ENCODE peak calls at places on chromosomes 3 and 15, in seven cellular contexts. W is uterus; T is CD8-positive, alpha-beta T cell; N is body of pancreas; U is mucosa of descending colon; V is left ventricle myocardium inferior; A is PC-3. G is an unnamed sample.
A peak's percentile ranks its signal among the peaks of the same experiment; 100 is the strongest.

GRCh38 chr3:135248217-135248616 is 453.2 kb downstream of the EPHB1 start:
- DNase-seq in W (no peak), T (no peak), N (no peak), U (no peak), V (no peak), A (no peak), G (no peak)

GRCh38 chr3:18010001-18010400 is 267.6 kb upstream of the TBC1D5 start:
- DNase-seq in W (no peak), T (no peak), N (no peak), U (no peak), V (no peak), A (no peak), G (no peak)

GRCh38 chr3:135047061-135047460 is 252.0 kb downstream of the EPHB1 start:
- DNase-seq in W (no peak), T (no peak), N (no peak), U (no peak), V (no peak), A (no peak), G (no peak)

GRCh38 chr3:134852893-134853351 is 57.9 kb downstream of the EPHB1 start:
- DNase-seq in W (no peak), T (no peak), N (no peak), U (no peak), V (no peak), A (no peak), G (no peak)

GRCh38 chr3:23712656-23713559 is 92.8 kb upstream of the UBE2E1 start:
- DNase-seq in W (peak; percentile 75), T (no peak), N (peak; percentile 34), U (no peak), V (peak; percentile 27), A (peak; percentile 82), G (peak; percentile 68)

GRCh38 chr15:41944313-41944940 is 27.9 kb downstream of the EHD4 start:
- DNase-seq in W (peak; percentile 52), T (no peak), N (peak; percentile 63), U (no peak), V (peak; percentile 55), A (peak; percentile 97), G (peak; percentile 64)

GRCh38 chr15:74866090-74866489 is 7.1 kb downstream of the SCAMP2 start:
- DNase-seq in W (peak; percentile 42), T (no peak), N (no peak), U (no peak), V (no peak), A (peak; percentile 74), G (no peak)

GRCh38 chr15:89018235-89018634 is 70.0 kb upstream of the ABHD2 start:
- DNase-seq in W (peak; percentile 78), T (no peak), N (peak; percentile 13), U (peak; percentile 8), V (peak; percentile 70), A (no peak), G (no peak)

GRCh38 chr3:127135241-127136023 is 57.5 kb upstream of the PRR23E start:
- DNase-seq in W (no peak), T (no peak), N (peak; percentile 34), U (no peak), V (peak; percentile 51), A (no peak), G (no peak)

GRCh38 chr3:111895079-111895478 is 36.0 kb downstream of the PHLDB2 start:
- DNase-seq in W (no peak), T (no peak), N (no peak), U (no peak), V (no peak), A (peak; percentile 80), G (no peak)

GRCh38 chr3:27578032-27578431 is 93.8 kb upstream of the SLC4A7 start:
- DNase-seq in W (no peak), T (no peak), N (no peak), U (no peak), V (no peak), A (no peak), G (no peak)

DNA sequence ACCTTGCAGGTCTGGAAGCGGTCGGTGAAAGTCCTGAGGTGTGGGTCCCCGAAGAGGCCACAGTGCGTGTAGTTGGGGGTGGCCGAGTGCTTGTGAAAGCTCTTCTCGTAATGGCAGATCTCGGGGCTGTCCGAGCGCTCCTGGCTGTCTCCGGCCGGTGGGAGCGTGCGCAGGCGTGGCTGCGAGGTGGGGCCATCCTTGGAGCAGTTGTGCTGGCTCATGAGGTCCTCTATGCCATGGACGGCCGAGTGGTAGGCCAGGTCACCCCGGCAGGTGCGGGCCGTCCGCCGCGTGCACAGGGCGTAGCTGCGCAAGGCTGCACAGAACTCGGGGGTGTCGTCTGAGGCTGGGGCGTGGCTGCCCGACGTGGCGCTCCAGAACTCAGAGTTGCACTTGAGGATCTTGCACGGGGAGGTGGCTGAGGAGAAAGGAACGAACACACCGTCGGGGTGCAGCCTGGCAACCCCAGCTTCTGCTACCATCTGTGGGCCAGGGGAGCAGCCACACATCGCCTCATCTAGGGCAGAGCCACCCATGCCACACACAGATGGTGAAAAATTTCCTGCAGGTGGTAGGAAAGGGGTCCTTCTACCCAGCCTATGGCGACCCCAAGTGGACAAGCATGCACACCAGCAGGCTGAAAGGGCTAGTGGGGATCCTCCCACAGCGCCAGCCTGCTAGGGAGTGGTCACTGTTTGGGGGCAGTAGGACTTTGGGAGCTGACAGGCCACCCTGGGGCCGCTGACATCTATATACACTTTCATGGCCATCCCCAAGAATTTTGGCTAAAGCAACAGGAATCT is 36.7 kb downstream of the RGMA start:
- DNase-seq in W (no peak), T (no peak), N (no peak), U (no peak), V (no peak), A (peak; percentile 17), G (no peak)
- TF ChIP-seq CTCF in W (no peak), T (no peak), N (no peak), U (no peak), V (no peak), A (peak; percentile 47), G (no peak)

DNA sequence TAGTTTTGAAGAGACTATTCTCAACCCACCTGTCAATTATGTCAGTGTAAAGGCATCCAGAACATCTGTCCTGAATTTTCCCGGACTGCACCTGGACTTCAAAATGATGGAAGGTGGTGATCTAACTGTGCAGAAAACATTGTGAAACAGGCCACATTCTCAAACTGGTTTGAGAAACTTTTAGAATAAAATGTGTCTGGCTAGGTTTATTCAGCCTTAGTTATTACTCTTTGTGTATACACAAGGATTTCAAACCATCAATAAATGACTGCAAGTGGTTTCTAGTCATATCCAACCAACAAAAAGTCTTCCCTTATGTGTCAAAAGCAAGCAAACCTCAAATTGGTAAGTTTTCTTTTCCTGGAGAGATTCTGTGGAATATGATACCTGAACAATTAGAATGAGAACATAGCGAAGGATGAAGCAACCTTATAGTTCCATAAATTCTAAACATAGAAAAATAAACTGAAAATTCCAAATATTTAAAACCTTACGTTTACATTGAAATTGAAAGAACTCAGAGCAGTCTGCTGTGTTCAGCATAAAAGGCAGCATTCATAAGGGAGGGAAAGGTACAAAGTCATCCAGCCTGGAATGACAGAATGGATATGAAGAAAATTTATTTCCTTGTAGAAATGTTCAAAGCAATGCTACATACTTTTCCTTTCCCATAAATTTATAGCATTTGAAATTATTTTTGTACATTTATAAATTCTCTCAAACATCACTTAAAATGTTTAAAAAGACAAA is 306.6 kb upstream of the TGFBR2 start:
- DNase-seq in W (no peak), T (no peak), N (no peak), U (no peak), V (no peak), A (no peak), G (peak; percentile 42)
- H3K4me1 ChIP-seq in W (no peaks in the 10 kb centered on the region), T (no peaks in the 10 kb centered on the region), N (no peaks in the 10 kb centered on the region), U (no peaks in the 10 kb centered on the region), V (no peaks in the 10 kb centered on the region), A (no peaks in the 10 kb centered on the region), G (peaks cover 39% of the 10 kb centered on the region)

DNA sequence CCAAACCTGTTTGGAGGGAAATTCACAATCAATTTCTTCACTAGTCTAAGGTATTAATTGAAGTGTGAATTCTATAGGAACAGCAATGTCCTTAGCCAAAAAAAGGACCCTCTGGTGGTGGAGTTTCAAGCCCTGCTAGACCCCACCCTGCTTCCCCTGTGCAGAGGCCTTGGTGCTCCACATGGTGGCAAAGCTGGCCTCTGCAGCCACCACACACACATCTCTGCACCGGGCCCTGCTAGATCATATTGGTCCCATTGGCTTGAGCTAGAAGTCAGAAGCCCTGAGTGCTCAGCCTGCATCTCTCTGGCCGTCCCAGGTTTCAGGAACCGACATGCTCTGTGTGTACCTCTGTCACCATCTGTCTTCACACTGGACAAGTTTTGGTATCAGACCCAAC is 220.9 kb upstream of the TRIM42 start:
- DNase-seq in W (no peak), T (no peak), N (no peak), U (no peak), V (no peak), A (no peak), G (no peak)
- TF ChIP-seq CTCF in W (no peak), T (no peak), N (no peak), U (no peak), V (no peak), A (no peak), G (no peak)

DNA sequence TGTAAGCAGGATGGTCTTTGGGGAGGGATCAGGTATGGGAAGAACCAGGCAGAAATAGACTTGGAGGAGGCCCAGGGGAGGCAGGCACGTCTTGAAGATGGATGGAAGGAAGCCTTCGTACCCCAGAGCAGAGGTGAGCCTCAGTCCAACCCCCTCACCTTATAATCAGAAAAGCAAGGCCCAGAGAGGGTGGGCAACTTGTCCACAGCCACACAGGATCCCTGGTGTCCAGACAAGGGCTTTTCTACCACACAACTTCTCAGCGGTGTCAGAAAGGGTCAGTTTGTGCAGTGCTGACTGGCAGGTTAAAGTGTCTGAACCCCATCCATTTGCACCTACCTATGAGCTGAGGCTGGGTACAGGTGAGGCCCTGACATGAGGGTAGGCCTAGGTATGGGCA is 8.7 kb downstream of the IGDCC3 start:
- DNase-seq in W (no peak), T (no peak), N (no peak), U (no peak), V (no peak), A (no peak), G (no peak)
- H3K4me1 ChIP-seq in W (no peaks in the 10 kb centered on the region), T (no peaks in the 10 kb centered on the region), N (no peaks in the 10 kb centered on the region), U (no peaks in the 10 kb centered on the region), V (peaks cover 5% of the 10 kb centered on the region), A (peaks cover 11% of the 10 kb centered on the region), G (peaks cover 53% of the 10 kb centered on the region)